ENCODE peak calls at places on chromosomes 11 and 22, in ten cellular contexts. One of them, this sample, is unnamed.
A peak's percentile ranks its signal among the peaks of the same experiment; 100 is the strongest.

GRCh38 chr11:9738126-9738525 is 74.2 kb downstream of the SWAP70 start:
- DNase-seq in psoas muscle: no peak
- DNase-seq in lung microvascular endothelial cell: peak; percentile 35
- DNase-seq in ELR: no peak
- DNase-seq in stimulated activated CD8-positive, alpha-beta memory T cell treated with anti-CD3 and anti-CD28 coated beads, Interleukin-15, amount 100 ng/mL, for 24 hours: no peak
- DNase-seq in posterior cingulate gyrus: no peak
- DNase-seq in H9: no peak
- DNase-seq in transverse colon: peak; percentile 30
- DNase-seq in GM12878: no peak
- DNase-seq in iris pigment epithelial cell: no peak
- DNase-seq in this sample: peak; percentile 26

GRCh38 chr11:62237499-62237898 is 4.5 kb upstream of the SCGB1D2 start:
- DNase-seq in H9: no peak
- DNase-seq in transverse colon: no peak
- DNase-seq in ELR: no peak
- DNase-seq in GM12878: no peak
- DNase-seq in psoas muscle: no peak
- DNase-seq in stimulated activated CD8-positive, alpha-beta memory T cell treated with anti-CD3 and anti-CD28 coated beads, Interleukin-15, amount 100 ng/mL, for 24 hours: no peak
- DNase-seq in posterior cingulate gyrus: no peak
- DNase-seq in iris pigment epithelial cell: no peak
- DNase-seq in lung microvascular endothelial cell: no peak
- DNase-seq in this sample: no peak

GRCh38 chr11:68282141-68282860 is 10.5 kb upstream of the C11orf24 start:
- DNase-seq in H9: no peak
- DNase-seq in iris pigment epithelial cell: no peak
- DNase-seq in lung microvascular endothelial cell: no peak
- DNase-seq in GM12878: peak; percentile 92
- DNase-seq in ELR: no peak
- DNase-seq in posterior cingulate gyrus: peak; percentile 27
- DNase-seq in stimulated activated CD8-positive, alpha-beta memory T cell treated with anti-CD3 and anti-CD28 coated beads, Interleukin-15, amount 100 ng/mL, for 24 hours: no peak
- DNase-seq in psoas muscle: no peak
- DNase-seq in transverse colon: no peak
- DNase-seq in this sample: no peak

GRCh38 chr11:86363424-86363823 is 11.3 kb upstream of the CCDC81 start:
- DNase-seq in posterior cingulate gyrus: no peak
- DNase-seq in iris pigment epithelial cell: no peak
- DNase-seq in stimulated activated CD8-positive, alpha-beta memory T cell treated with anti-CD3 and anti-CD28 coated beads, Interleukin-15, amount 100 ng/mL, for 24 hours: no peak
- DNase-seq in GM12878: no peak
- DNase-seq in psoas muscle: no peak
- DNase-seq in H9: no peak
- DNase-seq in transverse colon: no peak
- DNase-seq in lung microvascular endothelial cell: no peak
- DNase-seq in ELR: no peak
- DNase-seq in this sample: no peak

GRCh38 chr22:41217553-41218157 is 12.5 kb downstream of the L3MBTL2 start:
- DNase-seq in transverse colon: peak; percentile 56
- DNase-seq in GM12878: no peak
- DNase-seq in psoas muscle: peak; percentile 81
- DNase-seq in H9: peak; percentile 62
- DNase-seq in iris pigment epithelial cell: peak; percentile 92
- DNase-seq in stimulated activated CD8-positive, alpha-beta memory T cell treated with anti-CD3 and anti-CD28 coated beads, Interleukin-15, amount 100 ng/mL, for 24 hours: no peak
- DNase-seq in lung microvascular endothelial cell: peak; percentile 86
- DNase-seq in ELR: peak; percentile 51
- DNase-seq in posterior cingulate gyrus: peak; percentile 94
- DNase-seq in this sample: peak; percentile 41

GRCh38 chr11:129418039-129418438 is 42.4 kb downstream of the BARX2 start:
- DNase-seq in posterior cingulate gyrus: no peak
- DNase-seq in psoas muscle: no peak
- DNase-seq in GM12878: peak; percentile 62
- DNase-seq in transverse colon: peak; percentile 42
- DNase-seq in stimulated activated CD8-positive, alpha-beta memory T cell treated with anti-CD3 and anti-CD28 coated beads, Interleukin-15, amount 100 ng/mL, for 24 hours: no peak
- DNase-seq in H9: no peak
- DNase-seq in lung microvascular endothelial cell: no peak
- DNase-seq in iris pigment epithelial cell: no peak
- DNase-seq in ELR: no peak
- DNase-seq in this sample: no peak

GRCh38 chr11:62593434-62594044 is 2.2 kb upstream of the TUT1 start:
- DNase-seq in GM12878: no peak
- DNase-seq in posterior cingulate gyrus: peak; percentile 96
- DNase-seq in iris pigment epithelial cell: peak; percentile 73
- DNase-seq in stimulated activated CD8-positive, alpha-beta memory T cell treated with anti-CD3 and anti-CD28 coated beads, Interleukin-15, amount 100 ng/mL, for 24 hours: no peak
- DNase-seq in psoas muscle: peak; percentile 88
- DNase-seq in lung microvascular endothelial cell: peak; percentile 80
- DNase-seq in H9: peak; percentile 85
- DNase-seq in ELR: peak; percentile 82
- DNase-seq in transverse colon: peak; percentile 87
- DNase-seq in this sample: peak; percentile 59

GRCh38 chr11:118099838-118100570 is 13.2 kb upstream of the SMIM35 start:
- DNase-seq in psoas muscle: no peak
- DNase-seq in posterior cingulate gyrus: no peak
- DNase-seq in stimulated activated CD8-positive, alpha-beta memory T cell treated with anti-CD3 and anti-CD28 coated beads, Interleukin-15, amount 100 ng/mL, for 24 hours: no peak
- DNase-seq in transverse colon: no peak
- DNase-seq in iris pigment epithelial cell: no peak
- DNase-seq in GM12878: no peak
- DNase-seq in ELR: no peak
- DNase-seq in lung microvascular endothelial cell: no peak
- DNase-seq in H9: no peak
- DNase-seq in this sample: no peak

GRCh38 chr11:8168485-8169257 is at the start of gene RIC3:
- DNase-seq in ELR: no peak
- DNase-seq in psoas muscle: peak; percentile 71
- DNase-seq in transverse colon: peak; percentile 30
- DNase-seq in lung microvascular endothelial cell: no peak
- DNase-seq in H9: peak; percentile 71
- DNase-seq in posterior cingulate gyrus: peak; percentile 96
- DNase-seq in iris pigment epithelial cell: no peak
- DNase-seq in stimulated activated CD8-positive, alpha-beta memory T cell treated with anti-CD3 and anti-CD28 coated beads, Interleukin-15, amount 100 ng/mL, for 24 hours: peak; percentile 21
- DNase-seq in GM12878: no peak
- DNase-seq in this sample: peak; percentile 13

GRCh38 chr11:1968454-1968995 is 21.4 kb downstream of the MRPL23 start:
- DNase-seq in iris pigment epithelial cell: no peak
- DNase-seq in psoas muscle: peak; percentile 64
- DNase-seq in transverse colon: no peak
- DNase-seq in stimulated activated CD8-positive, alpha-beta memory T cell treated with anti-CD3 and anti-CD28 coated beads, Interleukin-15, amount 100 ng/mL, for 24 hours: no peak
- DNase-seq in lung microvascular endothelial cell: no peak
- DNase-seq in ELR: no peak
- DNase-seq in posterior cingulate gyrus: no peak
- DNase-seq in GM12878: no peak
- DNase-seq in H9: no peak
- DNase-seq in this sample: no peak

GRCh38 chr11:43825217-43825816 is 55.3 kb upstream of the ALKBH3 start:
- DNase-seq in psoas muscle: no peak
- DNase-seq in stimulated activated CD8-positive, alpha-beta memory T cell treated with anti-CD3 and anti-CD28 coated beads, Interleukin-15, amount 100 ng/mL, for 24 hours: no peak
- DNase-seq in lung microvascular endothelial cell: peak; percentile 48
- DNase-seq in ELR: peak; percentile 65
- DNase-seq in H9: no peak
- DNase-seq in iris pigment epithelial cell: peak; percentile 43
- DNase-seq in GM12878: no peak
- DNase-seq in posterior cingulate gyrus: no peak
- DNase-seq in transverse colon: no peak
- DNase-seq in this sample: no peak

GRCh38 chr11:91230647-91231046 is 994.0 kb upstream of the FAT3 start:
- DNase-seq in posterior cingulate gyrus: no peak
- DNase-seq in stimulated activated CD8-positive, alpha-beta memory T cell treated with anti-CD3 and anti-CD28 coated beads, Interleukin-15, amount 100 ng/mL, for 24 hours: no peak
- DNase-seq in lung microvascular endothelial cell: no peak
- DNase-seq in H9: no peak
- DNase-seq in iris pigment epithelial cell: no peak
- DNase-seq in ELR: no peak
- DNase-seq in GM12878: no peak
- DNase-seq in transverse colon: no peak
- DNase-seq in psoas muscle: no peak
- DNase-seq in this sample: no peak

GRCh38 chr22:45582236-45582954 is 79.7 kb downstream of the FBLN1 start:
- DNase-seq in stimulated activated CD8-positive, alpha-beta memory T cell treated with anti-CD3 and anti-CD28 coated beads, Interleukin-15, amount 100 ng/mL, for 24 hours: no peak
- DNase-seq in GM12878: no peak
- DNase-seq in H9: no peak
- DNase-seq in psoas muscle: peak; percentile 44
- DNase-seq in posterior cingulate gyrus: peak; percentile 67
- DNase-seq in transverse colon: no peak
- DNase-seq in ELR: no peak
- DNase-seq in lung microvascular endothelial cell: no peak
- DNase-seq in iris pigment epithelial cell: no peak
- DNase-seq in this sample: no peak

GRCh38 chr22:46373838-46374662 is 38.5 kb downstream of the TRMU start:
- DNase-seq in lung microvascular endothelial cell: peak; percentile 15
- DNase-seq in posterior cingulate gyrus: no peak
- DNase-seq in psoas muscle: no peak
- DNase-seq in GM12878: peak; percentile 48
- DNase-seq in ELR: no peak
- DNase-seq in stimulated activated CD8-positive, alpha-beta memory T cell treated with anti-CD3 and anti-CD28 coated beads, Interleukin-15, amount 100 ng/mL, for 24 hours: no peak
- DNase-seq in iris pigment epithelial cell: no peak
- DNase-seq in transverse colon: peak; percentile 74
- DNase-seq in H9: no peak
- DNase-seq in this sample: no peak

GRCh38 chr22:22738959-22739585 is 94.7 kb downstream of the GGTLC2 start:
- DNase-seq in lung microvascular endothelial cell: no peak
- DNase-seq in psoas muscle: no peak
- DNase-seq in posterior cingulate gyrus: no peak
- DNase-seq in transverse colon: no peak
- DNase-seq in iris pigment epithelial cell: no peak
- DNase-seq in ELR: no peak
- DNase-seq in H9: no peak
- DNase-seq in stimulated activated CD8-positive, alpha-beta memory T cell treated with anti-CD3 and anti-CD28 coated beads, Interleukin-15, amount 100 ng/mL, for 24 hours: no peak
- DNase-seq in GM12878: no peak
- DNase-seq in this sample: no peak

GRCh38 chr11:67577951-67578350 is 5.7 kb upstream of the GSTP1 start:
- DNase-seq in ELR: no peak
- DNase-seq in stimulated activated CD8-positive, alpha-beta memory T cell treated with anti-CD3 and anti-CD28 coated beads, Interleukin-15, amount 100 ng/mL, for 24 hours: no peak
- DNase-seq in psoas muscle: no peak
- DNase-seq in lung microvascular endothelial cell: no peak
- DNase-seq in transverse colon: no peak
- DNase-seq in posterior cingulate gyrus: no peak
- DNase-seq in iris pigment epithelial cell: no peak
- DNase-seq in H9: no peak
- DNase-seq in GM12878: no peak
- DNase-seq in this sample: no peak